ENCODE peak calls at places on chromosomes 3 and 15, in eight cellular contexts. L, I, Y, R, T, H, M and V are unnamed samples.

GRCh38 chr3:186099178-186099577 is 9.7 kb downstream of the ETV5 start:
- DNase-seq in L (no peak), I (no peak), Y (peak), R (peak), T (no peak), H (peak), M (no peak), V (no peak)

GRCh38 chr3:10438902-10439610 is 66.3 kb downstream of the ATP2B2 start:
- DNase-seq in L (no peak), I (no peak), Y (no peak), R (no peak), T (no peak), H (no peak), M (no peak), V (no peak)

GRCh38 chr15:90885432-90886290 is 1.4 kb downstream of the FES start:
- DNase-seq in L (peak), I (peak), Y (peak), R (peak), T (peak), H (peak), M (peak), V (no peak)

GRCh38 chr3:72255736-72256559 is 471.0 kb upstream of the PROK2 start:
- DNase-seq in L (no peak), I (no peak), Y (peak), R (no peak), T (peak), H (peak), M (peak), V (no peak)

GRCh38 chr3:132788299-132788698 is 66.1 kb upstream of the NPHP3 start:
- DNase-seq in L (no peak), I (no peak), Y (peak), R (peak), T (no peak), H (peak), M (no peak), V (peak)

GRCh38 chr15:52021128-52021671 is 2.2 kb downstream of the MAPK6 start:
- DNase-seq in L (peak), I (peak), Y (peak), R (peak), T (peak), H (no peak), M (peak), V (peak)

GRCh38 chr3:105495021-105495420 is 128.3 kb downstream of the ALCAM start:
- DNase-seq in L (no peak), I (no peak), Y (peak), R (peak), T (no peak), H (no peak), M (no peak), V (no peak)

GRCh38 chr15:40691737-40692136 is 3.2 kb upstream of the RAD51 start:
- DNase-seq in L (no peak), I (no peak), Y (no peak), R (no peak), T (no peak), H (no peak), M (no peak), V (no peak)

GRCh38 chr3:50146316-50146901 is 8.7 kb upstream of the SEMA3F start:
- DNase-seq in L (no peak), I (no peak), Y (no peak), R (no peak), T (no peak), H (no peak), M (no peak), V (no peak)

GRCh38 chr3:168990111-168990510 is 673.4 kb downstream of the MECOM start:
- DNase-seq in L (no peak), I (no peak), Y (peak), R (no peak), T (no peak), H (no peak), M (no peak), V (no peak)

GRCh38 chr15:51288143-51289065 is 50.0 kb downstream of the CYP19A1 start:
- DNase-seq in L (no peak), I (no peak), Y (no peak), R (no peak), T (no peak), H (no peak), M (no peak), V (no peak)

GRCh38 chr3:130604806-130605205 is 87.8 kb downstream of the COL6A6 start:
- DNase-seq in L (no peak), I (no peak), Y (no peak), R (no peak), T (no peak), H (no peak), M (no peak), V (no peak)

GRCh38 chr3:156705761-156706631 is 31.6 kb downstream of the TIPARP start:
- DNase-seq in L (no peak), I (no peak), Y (no peak), R (no peak), T (no peak), H (no peak), M (no peak), V (no peak)

GRCh38 chr3:187101184-187102072 is 37.9 kb downstream of the RPL39L start:
- DNase-seq in L (peak), I (peak), Y (peak), R (peak), T (peak), H (peak), M (peak), V (no peak)

GRCh38 chr3:136671921-136672320 is 80.3 kb downstream of the STAG1 start:
- DNase-seq in L (no peak), I (no peak), Y (no peak), R (peak), T (no peak), H (no peak), M (no peak), V (no peak)

GRCh38 chr15:41347236-41347635 is 14.6 kb downstream of the NUSAP1 start:
- DNase-seq in L (no peak), I (no peak), Y (no peak), R (no peak), T (no peak), H (no peak), M (no peak), V (no peak)

GRCh38 chr3:15291589-15292541 is 40.5 kb downstream of the SH3BP5 start:
- DNase-seq in L (peak), I (no peak), Y (no peak), R (no peak), T (peak), H (no peak), M (peak), V (no peak)